ENCODE peak calls at places on chromosomes 7 and 10, in seven cellular contexts. U is bronchial epithelial cell, T is GM10248, Q is sigmoid colon, L is osteocyte, G is Calu3, M is progenitor cell of endocrine pancreas. C is an unnamed sample.

GRCh38 chr7:76428868-76429805 is 4.4 kb downstream of the ZP3 start:
- DNase-seq in U (peak; percentile 37), T (no peak), Q (peak; percentile 58), L (no peak), G (no peak), M (no peak), C (no peak)

GRCh38 chr7:80542398-80542797 is 30.5 kb upstream of the GNAT3 start:
- DNase-seq in U (peak; percentile 90), T (no peak), Q (no peak), L (no peak), G (no peak), M (no peak), C (no peak)

GRCh38 chr10:73576178-73576889 is 14.8 kb downstream of the USP54 start:
- DNase-seq in U (peak; percentile 73), T (peak; percentile 29), Q (peak; percentile 79), L (no peak), G (no peak), M (no peak), C (peak; percentile 37)

GRCh38 chr10:88209837-88210552 is 346.6 kb downstream of the PTEN start:
- DNase-seq in U (no peak), T (no peak), Q (no peak), L (no peak), G (no peak), M (no peak), C (no peak)

GRCh38 chr10:102393411-102394078 is 2.0 kb upstream of the NFKB2 start:
- DNase-seq in U (no peak), T (no peak), Q (no peak), L (no peak), G (no peak), M (no peak), C (no peak)

GRCh38 chr7:84490661-84491060 is 296.1 kb upstream of the SEMA3A start:
- DNase-seq in U (no peak), T (no peak), Q (no peak), L (no peak), G (no peak), M (no peak), C (no peak)

GRCh38 chr10:5317547-5318107 is 47.1 kb upstream of the UCN3 start:
- DNase-seq in U (peak; percentile 97), T (no peak), Q (no peak), L (no peak), G (peak; percentile 71), M (no peak), C (no peak)

GRCh38 chr10:124541076-124541903 is 79.7 kb downstream of the LHPP start:
- DNase-seq in U (no peak), T (no peak), Q (no peak), L (no peak), G (no peak), M (no peak), C (no peak)

GRCh38 chr10:118057351-118057750 is 10.6 kb upstream of the RAB11FIP2 start:
- DNase-seq in U (no peak), T (no peak), Q (no peak), L (no peak), G (no peak), M (no peak), C (no peak)

GRCh38 chr7:100472854-100473499 is 6.0 kb downstream of the TSC22D4 start:
- DNase-seq in U (peak; percentile 61), T (peak; percentile 62), Q (no peak), L (no peak), G (no peak), M (no peak), C (peak; percentile 68)

GRCh38 chr7:81260152-81260551 is 341.3 kb upstream of the SEMA3C start:
- DNase-seq in U (no peak), T (no peak), Q (no peak), L (no peak), G (no peak), M (no peak), C (no peak)

GRCh38 chr10:30894221-30894620 is 137.4 kb downstream of the ZNF438 start:
- DNase-seq in U (no peak), T (no peak), Q (no peak), L (no peak), G (no peak), M (no peak), C (no peak)

GRCh38 chr10:73969224-73969811 is 28.6 kb upstream of the VCL start:
- DNase-seq in U (peak; percentile 75), T (no peak), Q (no peak), L (no peak), G (no peak), M (no peak), C (no peak)

DNA sequence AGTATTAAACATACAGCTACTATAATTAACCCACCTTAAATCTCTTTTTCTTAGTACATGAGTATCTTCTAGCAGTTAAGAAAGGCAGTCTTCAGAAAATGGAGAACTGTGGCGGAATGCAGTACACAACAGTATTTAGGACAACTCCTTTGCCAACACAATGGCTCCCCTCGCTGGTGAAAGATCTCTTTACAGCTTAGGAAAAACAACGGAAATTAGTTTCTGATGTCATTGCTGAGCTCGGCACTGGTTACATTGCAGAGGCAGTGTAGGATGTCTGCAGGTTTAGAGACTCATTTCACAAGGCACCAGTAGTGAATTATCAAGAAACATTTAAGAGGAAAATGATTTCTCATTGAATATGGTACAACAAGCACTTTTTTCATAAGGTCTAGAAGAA is 43.4 kb downstream of the GLRX3 start:
- DNase-seq in U (peak; percentile 57), T (no peak), Q (no peak), L (no peak), G (no peak), M (no peak), C (no peak)
- TF ChIP-seq CTCF in U (peak; percentile 42), T (peak; percentile 32), Q (no peak), L (peak; percentile 55), G (no peak), M (peak; percentile 59), C (no peak)

GRCh38 chr7:113161050-113161449 is 42.7 kb upstream of the SMIM30 start:
- DNase-seq in U (no peak), T (no peak), Q (no peak), L (no peak), G (no peak), M (no peak), C (no peak)

GRCh38 chr7:113154128-113154527 is 35.8 kb upstream of the SMIM30 start:
- DNase-seq in U (no peak), T (no peak), Q (no peak), L (no peak), G (no peak), M (no peak), C (no peak)

DNA sequence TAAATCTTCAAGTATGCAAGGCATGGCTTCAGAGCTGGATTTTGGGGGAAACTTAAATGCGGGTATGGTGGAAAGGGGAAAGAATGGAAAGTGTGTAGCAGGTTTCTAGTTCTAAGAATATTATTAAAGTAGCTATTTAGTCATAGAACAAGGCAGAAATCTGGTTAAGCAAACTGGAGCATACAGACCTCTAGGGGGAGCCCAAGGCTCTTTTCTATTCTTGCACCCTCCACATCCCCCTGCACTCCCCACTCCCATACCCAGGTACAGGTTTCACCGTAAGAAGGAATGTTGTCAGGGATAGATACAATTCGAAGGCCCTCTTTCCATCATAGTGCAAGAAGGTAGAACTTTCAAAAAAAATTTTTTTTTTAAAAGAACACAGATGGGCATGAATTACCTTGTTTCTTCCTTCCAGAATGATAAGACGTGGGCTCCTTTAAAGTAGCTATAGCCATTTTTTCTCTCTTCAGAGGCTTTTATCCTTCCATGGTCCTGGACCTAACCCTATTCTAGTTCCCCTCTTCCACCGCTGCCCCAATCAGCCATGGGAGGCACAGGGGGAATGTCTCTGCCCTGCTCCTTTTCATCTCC is 41.5 kb upstream of the SMIM30 start:
- DNase-seq in U (peak; percentile 38), T (peak; percentile 35), Q (no peak), L (no peak), G (peak; percentile 54), M (no peak), C (no peak)
- TF ChIP-seq CTCF in U (peak; percentile 73), T (peak; percentile 37), Q (peak; percentile 30), L (peak; percentile 84), G (peak; percentile 71), M (peak; percentile 69), C (peak; percentile 43)

GRCh38 chr7:134558370-134558769 is 9.5 kb downstream of the AKR1B15 start:
- DNase-seq in U (no peak), T (no peak), Q (no peak), L (no peak), G (no peak), M (no peak), C (no peak)

GRCh38 chr7:134557391-134557790 is 8.5 kb downstream of the AKR1B15 start:
- DNase-seq in U (no peak), T (no peak), Q (no peak), L (no peak), G (no peak), M (no peak), C (no peak)

GRCh38 chr7:134552105-134552504 is 3.2 kb downstream of the AKR1B15 start:
- DNase-seq in U (no peak), T (no peak), Q (no peak), L (no peak), G (peak; percentile 37), M (no peak), C (no peak)

GRCh38 chr7:134554417-134554966 is 5.6 kb downstream of the AKR1B15 start:
- DNase-seq in U (no peak), T (no peak), Q (no peak), L (no peak), G (no peak), M (no peak), C (no peak)

DNA sequence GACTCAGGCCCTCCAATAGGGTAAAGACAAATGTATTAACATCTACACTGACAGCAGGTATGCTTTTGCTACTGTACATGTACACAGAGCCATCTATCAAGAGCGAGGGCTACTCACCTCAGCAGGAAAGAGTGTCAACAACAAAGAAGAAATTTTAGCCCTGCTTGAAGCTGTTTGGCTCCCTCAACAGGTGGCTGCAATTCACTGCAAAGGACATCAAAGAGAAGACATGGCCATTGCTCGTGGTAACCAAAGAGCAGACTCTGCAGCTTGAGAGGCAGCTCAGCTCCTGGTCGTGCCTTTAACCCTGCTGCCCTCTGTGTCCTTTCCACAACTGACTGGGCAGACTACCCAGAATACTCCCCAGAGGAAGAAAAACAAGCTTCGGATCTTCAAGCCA is 5.1 kb downstream of the AKR1B15 start:
- DNase-seq in U (peak; percentile 38), T (no peak), Q (no peak), L (no peak), G (no peak), M (no peak), C (peak; percentile 9)
- TF ChIP-seq CTCF in U (peak; percentile 59), T (peak; percentile 54), Q (no peak), L (no peak), G (no peak), M (peak; percentile 37), C (peak; percentile 35)

DNA sequence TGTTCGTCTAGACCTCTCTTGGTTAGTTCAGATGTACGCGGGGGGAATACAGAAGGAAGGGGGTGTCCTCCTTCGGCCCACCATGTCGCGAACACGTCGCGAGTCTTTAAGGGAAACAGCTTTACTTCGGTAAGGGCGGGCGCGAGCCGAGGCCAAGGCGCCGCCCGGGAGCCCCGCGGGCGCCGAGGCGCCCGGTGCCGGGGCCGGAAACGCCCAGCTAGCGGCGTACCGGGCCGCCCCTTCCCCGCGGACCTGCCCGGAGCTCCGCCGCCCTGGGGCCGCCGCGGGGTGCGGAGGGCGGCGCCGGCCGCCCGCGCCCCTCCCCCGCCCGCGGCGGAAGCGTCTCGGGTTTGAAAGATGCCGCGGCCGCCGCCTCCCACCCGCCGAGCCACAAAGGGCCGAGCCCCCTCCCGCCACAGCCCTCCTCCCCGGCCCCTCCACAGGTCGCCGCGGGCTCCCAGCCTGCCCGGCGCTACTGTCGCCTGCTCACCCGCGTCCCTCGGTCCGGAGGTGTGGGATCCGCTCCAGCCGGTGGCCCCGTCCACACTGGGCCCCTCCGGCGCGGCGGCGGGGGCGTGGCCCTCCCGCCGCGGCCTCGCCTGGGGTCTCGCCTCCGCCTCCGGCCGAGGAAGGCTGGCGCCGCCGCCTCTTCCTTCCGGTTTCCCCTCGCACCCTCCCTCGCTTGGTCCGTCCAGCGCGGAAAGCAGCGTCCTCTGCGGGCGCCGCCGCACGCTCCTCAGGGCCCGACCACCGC is at the start of gene KBTBD2:
- DNase-seq in U (peak; percentile 59), T (peak; percentile 78), Q (peak; percentile 92), L (peak; percentile 93), G (peak; percentile 95), M (peak; percentile 65), C (peak; percentile 83)
- TF ChIP-seq CTCF in U (no peak), T (peak; percentile 33), Q (no peak), L (no peak), G (no peak), M (no peak), C (peak; percentile 33)

C was measured in GM13976.